ENCODE peak calls at places on chromosome 12, in six cellular contexts. U is activated naive CD4-positive, alpha-beta T cell treated with Interleukin-2 at 50 U/mL for 16 hours; A is heart left ventricle; Z is islet precursor cell; B is H54; T is OCI-M1. S is an unnamed sample.

GRCh38 chr12:56071648-56072047 is 8.3 kb upstream of the ERBB3 start:
- DNase-seq in U (no peak), A (no peak), Z (no peak), B (no peak), T (no peak), S (no peak)

GRCh38 chr12:91613223-91613779 is 430.7 kb upstream of the DCN start:
- DNase-seq in U (no peak), A (no peak), Z (no peak), B (no peak), T (no peak), S (no peak)

GRCh38 chr12:51823875-51824565 is 24.5 kb downstream of the FIGNL2 start:
- DNase-seq in U (no peak), A (no peak), Z (peak; percentile 81), B (peak; percentile 73), T (peak; percentile 73), S (peak; percentile 64)

GRCh38 chr12:111319600-111320232 is 49.2 kb downstream of the PHETA1 start:
- DNase-seq in U (no peak), A (no peak), Z (no peak), B (no peak), T (no peak), S (no peak)

GRCh38 chr12:121968880-121969279 is 50.5 kb downstream of the CFAP251 start:
- DNase-seq in U (no peak), A (no peak), Z (no peak), B (no peak), T (no peak), S (peak; percentile 69)

GRCh38 chr12:89962648-89963047 is 254.0 kb upstream of the ATP2B1 start:
- DNase-seq in U (no peak), A (no peak), Z (no peak), B (no peak), T (peak; percentile 41), S (no peak)

GRCh38 chr12:62900686-62901272 is 34.2 kb downstream of the PPM1H start:
- DNase-seq in U (no peak), A (no peak), Z (no peak), B (no peak), T (peak; percentile 50), S (peak; percentile 47)

GRCh38 chr12:117022465-117022864 is 76.8 kb downstream of the TESC start:
- DNase-seq in U (no peak), A (no peak), Z (no peak), B (no peak), T (no peak), S (no peak)

GRCh38 chr12:51683763-51684357 is 92.8 kb downstream of the SCN8A start:
- DNase-seq in U (no peak), A (no peak), Z (no peak), B (no peak), T (peak; percentile 47), S (no peak)

GRCh38 chr12:163406-163986 is 50.5 kb downstream of the SLC6A12 start:
- DNase-seq in U (no peak), A (no peak), Z (no peak), B (no peak), T (no peak), S (no peak)

GRCh38 chr12:104604070-104604994 is 147.6 kb downstream of the CHST11 start:
- DNase-seq in U (peak; percentile 63), A (peak; percentile 75), Z (peak; percentile 100), B (peak; percentile 84), T (peak; percentile 62), S (peak; percentile 98)

GRCh38 chr12:124550123-124551089 is 17.0 kb downstream of the NCOR2 start:
- DNase-seq in U (no peak), A (no peak), Z (no peak), B (no peak), T (no peak), S (peak; percentile 79)

GRCh38 chr12:124026755-124027745 is 54.0 kb downstream of the ZNF664 start:
- DNase-seq in U (no peak), A (no peak), Z (no peak), B (peak; percentile 72), T (peak; percentile 70), S (peak; percentile 67)

GRCh38 chr12:98653866-98654493 is 8.9 kb downstream of the APAF1 start:
- DNase-seq in U (no peak), A (no peak), Z (no peak), B (no peak), T (peak; percentile 74), S (peak; percentile 73)

GRCh38 chr12:29838768-29839167 is 55.0 kb upstream of the TMTC1 start:
- DNase-seq in U (no peak), A (no peak), Z (no peak), B (no peak), T (no peak), S (no peak)

GRCh38 chr12:40988831-40989230 is 199.3 kb upstream of the PDZRN4 start:
- DNase-seq in U (no peak), A (no peak), Z (no peak), B (no peak), T (no peak), S (no peak)

GRCh38 chr12:130428116-130428515 is 90.4 kb downstream of the PIWIL1 start:
- DNase-seq in U (no peak), A (no peak), Z (peak; percentile 50), B (no peak), T (no peak), S (no peak)

GRCh38 chr12:124438415-124439056 is 128.9 kb downstream of the NCOR2 start:
- DNase-seq in U (no peak), A (no peak), Z (no peak), B (no peak), T (no peak), S (no peak)

GRCh38 chr12:65891987-65892481 is 67.8 kb downstream of the HMGA2 start:
- DNase-seq in U (no peak), A (peak; percentile 72), Z (peak; percentile 86), B (peak; percentile 59), T (no peak), S (peak; percentile 10)